ENCODE peak calls at places on chromosomes 5 and 9, in four cellular contexts. M is ovary; C is SJSA1; D is CD8-positive, alpha-beta T cell. K is an unnamed sample.

GRCh38 chr5:4208537-4208936 is 612.9 kb downstream of the IRX1 start:
- DNase-seq in M (no peak), D (no peak), C (no peak), K (no peak)

GRCh38 chr5:138968601-138969000 is 93.5 kb upstream of the LRRTM2 start:
- DNase-seq in M (no peak), D (no peak), C (no peak), K (no peak)

GRCh38 chr9:99121604-99122003 is 16.7 kb downstream of the TGFBR1 start:
- DNase-seq in C (no peak), M (no peak), D (no peak), K (no peak)

GRCh38 chr5:172931001-172931536 is 28.2 kb upstream of the RPL26L1 start:
- DNase-seq in M (no peak), C (peak; percentile 73), D (no peak), K (no peak)

GRCh38 chr5:61052870-61053269 is 107.9 kb downstream of the NDUFAF2 start:
- DNase-seq in C (peak; percentile 93), M (no peak), D (no peak), K (no peak)

GRCh38 chr9:106588601-106589000 is 274.4 kb upstream of the ZNF462 start:
- DNase-seq in M (no peak), C (peak; percentile 78), D (no peak), K (no peak)

GRCh38 chr5:43007246-43007910 is 32.7 kb downstream of the ANXA2R start:
- DNase-seq in D (peak; percentile 55), C (peak; percentile 92), M (peak; percentile 84), K (peak; percentile 88)

GRCh38 chr9:107638922-107639321 is 149.4 kb upstream of the KLF4 start:
- DNase-seq in M (peak; percentile 85), C (no peak), D (no peak), K (no peak)

GRCh38 chr5:95728494-95729114 is 2.5 kb upstream of the RHOBTB3 start:
- DNase-seq in D (no peak), C (no peak), M (no peak), K (no peak)

GRCh38 chr9:89759563-89759962 is 154.8 kb downstream of the GADD45G start:
- DNase-seq in C (no peak), M (no peak), D (no peak), K (no peak)

GRCh38 chr9:3912260-3912659 is 386.5 kb upstream of the RFX3 start:
- DNase-seq in M (no peak), D (no peak), C (no peak), K (no peak)

GRCh38 chr9:91710148-91710547 is 239.9 kb downstream of the ROR2 start:
- DNase-seq in M (no peak), D (no peak), C (no peak), K (no peak)

GRCh38 chr9:33044677-33045282 is 19.7 kb downstream of the DNAJA1 start:
- DNase-seq in D (no peak), C (no peak), M (peak; percentile 41), K (no peak)

GRCh38 chr9:33051149-33051548 is 25.3 kb downstream of the SMU1 start:
- DNase-seq in D (no peak), M (no peak), C (no peak), K (no peak)

GRCh38 chr9:33044162-33044673 is 19.1 kb downstream of the DNAJA1 start:
- DNase-seq in D (peak; percentile 22), M (peak; percentile 87), C (peak; percentile 78), K (peak; percentile 83)

GRCh38 chr9:33048054-33048465 is 23.0 kb downstream of the DNAJA1 start:
- DNase-seq in M (no peak), C (no peak), D (no peak), K (no peak)

DNA sequence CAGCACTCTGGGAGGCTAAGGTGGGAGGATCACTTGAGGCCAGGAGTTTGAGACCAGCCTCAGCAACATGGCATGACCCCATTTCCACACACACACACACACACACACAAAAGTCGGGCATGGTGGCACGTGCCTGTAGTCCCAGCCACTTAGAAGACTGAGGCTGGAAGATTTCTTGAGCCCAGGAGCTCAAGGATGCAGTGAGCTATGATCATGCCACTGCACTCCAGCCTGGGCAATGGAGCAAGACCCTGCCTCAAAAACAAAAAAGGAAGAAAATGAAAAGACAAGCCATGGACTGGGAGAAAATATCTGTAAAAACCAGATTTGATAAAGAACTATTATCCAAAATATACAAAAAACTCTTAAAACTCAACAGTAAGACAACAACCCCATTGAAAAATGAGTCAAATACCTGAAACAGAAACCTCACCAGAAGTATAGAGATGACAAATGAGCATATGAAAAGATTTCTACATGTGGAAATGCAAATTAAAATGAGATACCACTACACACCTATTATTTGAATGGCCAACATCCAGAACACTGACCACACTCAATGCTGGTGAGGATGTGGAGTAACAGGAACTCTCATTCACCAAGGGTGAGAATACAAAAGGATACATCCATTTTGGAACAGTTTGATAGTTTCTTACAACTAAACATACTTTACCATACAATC is 24.7 kb downstream of the DNAJA1 start:
- DNase-seq in C (no peak), M (no peak), D (no peak), K (no peak)
- H3K36me3 ChIP-seq in C (peaks cover 11% of the 10 kb centered on the region), M (no peaks in the 10 kb centered on the region), D (peaks cover 18% of the 10 kb centered on the region), K (peaks cover 11% of the 10 kb centered on the region)

DNA sequence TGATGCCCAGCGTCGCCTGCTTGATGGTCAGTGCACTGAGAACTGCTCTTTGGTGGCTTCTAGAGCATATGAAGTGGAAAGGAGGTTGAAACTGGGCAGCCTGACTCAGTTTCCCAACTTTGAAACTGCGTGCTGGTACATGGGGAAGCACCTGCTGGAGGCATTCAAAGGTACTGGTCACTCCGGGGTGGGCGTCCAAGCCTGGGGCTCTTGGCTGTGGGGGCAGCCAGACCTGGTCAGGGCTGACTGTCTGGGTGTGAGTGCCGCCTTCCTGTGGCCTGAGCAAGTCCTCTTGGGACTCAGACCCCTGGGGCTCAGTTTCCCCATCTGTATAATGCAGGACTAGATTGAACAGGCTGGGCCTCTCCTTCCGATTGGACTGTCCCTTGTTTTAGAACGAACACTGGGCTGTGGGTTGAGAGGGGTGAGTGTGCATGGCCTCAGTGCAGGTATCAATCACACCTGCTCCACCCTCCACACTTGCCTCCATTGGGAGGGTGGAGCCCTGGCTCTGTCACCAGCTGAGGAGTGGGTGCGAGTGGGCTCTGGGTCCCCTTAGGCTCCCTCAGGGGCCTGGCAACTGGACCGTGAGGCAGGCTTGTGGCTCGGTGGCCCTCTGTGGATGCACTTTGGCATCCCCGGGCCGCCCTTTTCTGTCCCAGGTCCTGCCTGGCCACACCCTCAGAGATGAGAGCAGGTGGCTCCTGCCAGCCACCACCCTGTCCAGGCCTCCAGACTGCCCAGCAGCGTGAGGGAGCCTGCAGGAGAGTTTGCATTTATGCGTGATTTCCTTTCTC is 80.2 kb downstream of the PHF2 start:
- DNase-seq in M (no peak), C (no peak), D (no peak), K (no peak)
- H3K36me3 ChIP-seq in M (no peaks in the 10 kb centered on the region), C (peaks cover 2% of the 10 kb centered on the region), D (peaks cover 31% of the 10 kb centered on the region), K (peaks cover 3% of the 10 kb centered on the region)

GRCh38 chr9:33273972-33274328 is 9.1 kb downstream of the CHMP5 start:
- DNase-seq in D (no peak), C (no peak), M (no peak), K (no peak)
- H3K36me3 ChIP-seq in D (peaks cover 57% of the 10 kb centered on the region), C (peaks cover 22% of the 10 kb centered on the region), M (no peaks in the 10 kb centered on the region), K (peaks cover 20% of the 10 kb centered on the region)

GRCh38 chr5:37875051-37875787 is 35.4 kb upstream of the GDNF start:
- DNase-seq in C (peak; percentile 87), D (no peak), M (no peak), K (peak; percentile 7)

GRCh38 chr5:37867634-37868033 is 27.8 kb upstream of the GDNF start:
- DNase-seq in C (peak; percentile 50), D (no peak), M (no peak), K (no peak)

GRCh38 chr5:37873988-37874387 is 34.1 kb upstream of the GDNF start:
- DNase-seq in M (no peak), D (no peak), C (no peak), K (no peak)

GRCh38 chr5:37871023-37871815 is 31.4 kb upstream of the GDNF start:
- DNase-seq in M (no peak), C (peak; percentile 37), D (no peak), K (no peak)

DNA sequence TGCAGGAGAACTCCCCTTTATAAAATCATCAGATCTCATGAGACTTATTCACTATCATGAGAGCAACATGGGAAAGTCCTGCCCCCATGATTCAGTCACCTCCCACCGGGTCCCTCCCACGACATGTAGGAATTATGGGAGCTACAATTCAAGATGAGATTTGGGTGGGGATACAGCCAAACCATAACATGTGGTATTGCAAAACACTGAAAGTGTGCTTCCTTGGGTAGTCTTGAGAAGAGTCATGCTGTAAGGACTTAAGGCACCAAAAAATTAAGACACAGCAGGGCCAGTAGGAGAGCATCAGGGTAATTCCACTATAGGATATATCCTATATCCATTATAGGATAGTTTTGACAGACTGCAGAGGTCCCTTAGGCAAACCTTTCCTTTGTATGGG is 29.4 kb upstream of the GDNF start:
- DNase-seq in M (no peak), C (no peak), D (no peak), K (no peak)
- H3K36me3 ChIP-seq in M (no peaks in the 10 kb centered on the region), C (no peaks in the 10 kb centered on the region), D (no peaks in the 10 kb centered on the region), K (no peaks in the 10 kb centered on the region)

GRCh38 chr9:98109052-98109451 is 10.0 kb downstream of the TRIM14 start:
- DNase-seq in C (no peak), D (no peak), M (no peak), K (no peak)
- H3K36me3 ChIP-seq in C (peaks cover 3% of the 10 kb centered on the region), D (no peaks in the 10 kb centered on the region), M (no peaks in the 10 kb centered on the region), K (peaks cover 9% of the 10 kb centered on the region)

GRCh38 chr5:134571703-134572405 is 46.4 kb downstream of the JADE2 start:
- DNase-seq in M (no peak), D (no peak), C (no peak), K (no peak)
- H3K36me3 ChIP-seq in M (no peaks in the 10 kb centered on the region), D (peaks cover 80% of the 10 kb centered on the region), C (peaks cover 83% of the 10 kb centered on the region), K (peaks cover 61% of the 10 kb centered on the region)

DNA sequence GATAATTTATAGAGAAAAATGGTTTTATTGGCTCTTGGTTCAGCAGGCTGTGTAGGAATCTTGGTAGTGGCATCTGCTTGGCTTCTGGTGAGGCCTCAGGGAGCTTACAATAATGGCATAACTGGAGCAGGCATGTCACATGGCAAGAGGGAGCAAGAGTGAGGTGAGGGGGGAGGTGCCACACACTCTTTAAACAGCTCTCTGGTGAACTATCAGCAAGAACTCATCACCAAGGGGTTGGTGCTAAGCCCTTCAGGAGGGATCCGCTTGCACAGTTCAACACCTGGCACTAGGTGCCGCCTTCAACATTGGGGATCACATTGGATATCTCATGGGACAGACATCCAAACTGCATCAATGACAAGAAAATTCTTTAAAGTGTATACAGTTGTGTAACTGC is 10.5 kb downstream of the GPBP1 start:
- DNase-seq in C (no peak), M (no peak), D (no peak), K (no peak)
- H3K36me3 ChIP-seq in C (peaks cover 19% of the 10 kb centered on the region), M (no peaks in the 10 kb centered on the region), D (peaks cover 4% of the 10 kb centered on the region), K (peaks cover 3% of the 10 kb centered on the region)

DNA sequence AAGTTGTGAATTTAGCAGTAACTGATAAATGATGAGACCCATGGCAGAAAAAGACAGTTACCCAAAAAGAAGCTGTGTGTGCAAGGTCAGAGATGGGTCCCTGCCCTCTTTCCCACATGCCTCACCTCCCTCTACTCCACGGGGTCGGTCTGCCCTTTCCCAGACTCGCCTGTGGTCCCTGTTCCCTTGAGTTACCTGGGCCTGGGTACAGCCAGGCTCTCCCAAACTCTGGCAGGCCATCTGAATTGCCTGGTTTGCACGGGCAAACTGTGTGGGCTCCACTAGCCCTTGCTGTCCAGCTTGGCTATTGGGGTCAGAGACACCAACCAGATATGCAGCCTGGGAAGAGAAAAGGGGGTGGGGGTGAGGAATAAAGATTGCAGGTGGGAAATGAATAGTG is 18.4 kb upstream of the TPM2 start:
- DNase-seq in C (no peak), D (no peak), M (no peak), K (no peak)
- H3K36me3 ChIP-seq in C (peaks cover 79% of the 10 kb centered on the region), D (peaks cover 88% of the 10 kb centered on the region), M (no peaks in the 10 kb centered on the region), K (peaks cover 70% of the 10 kb centered on the region)